ENCODE peak calls at places on chromosomes 1 and 21, in ten cellular contexts. V is choroid plexus epithelial cell, A is AG10803, P is mammary epithelial cell, K is GM06990, Y is BJ, F is HFFc6, T is tibial nerve, Z is astrocyte of the cerebellum, U is neural progenitor cell. G is an unnamed sample.

GRCh38 chr1:119101563-119101962 is 38.9 kb downstream of the WARS2 start:
- DNase-seq in V (peak), A (peak), P (peak), K (no peak), Y (peak), F (peak), T (peak), Z (peak), U (no peak), G (no peak)

GRCh38 chr1:222031286-222031685 is 289.4 kb upstream of the DUSP10 start:
- DNase-seq in V (peak), A (no peak), P (no peak), K (no peak), Y (no peak), F (no peak), T (no peak), Z (no peak), U (no peak), G (no peak)

GRCh38 chr1:45503462-45504360 is 3.6 kb downstream of the MMACHC start:
- DNase-seq in V (no peak), A (no peak), P (no peak), K (no peak), Y (no peak), F (no peak), T (no peak), Z (no peak), U (no peak), G (no peak)

GRCh38 chr21:46028547-46029200 is 47.1 kb downstream of the COL6A1 start:
- DNase-seq in V (peak), A (peak), P (no peak), K (no peak), Y (peak), F (peak), T (no peak), Z (no peak), U (no peak), G (no peak)

GRCh38 chr1:219296430-219296850 is 122.8 kb downstream of the LYPLAL1 start:
- DNase-seq in V (no peak), A (no peak), P (no peak), K (no peak), Y (no peak), F (peak), T (no peak), Z (no peak), U (no peak), G (no peak)

GRCh38 chr1:38105267-38105666 is 58.7 kb upstream of the POU3F1 start:
- DNase-seq in V (no peak), A (no peak), P (no peak), K (no peak), Y (no peak), F (no peak), T (no peak), Z (no peak), U (no peak), G (no peak)

GRCh38 chr1:97680460-97680859 is 240.4 kb downstream of the DPYD start:
- DNase-seq in V (peak), A (no peak), P (no peak), K (no peak), Y (no peak), F (no peak), T (no peak), Z (no peak), U (no peak), G (no peak)

GRCh38 chr1:207626972-207627337 is 18.0 kb upstream of the CR1L start:
- DNase-seq in V (no peak), A (no peak), P (no peak), K (no peak), Y (no peak), F (no peak), T (no peak), Z (no peak), U (no peak), G (no peak)

GRCh38 chr1:93963585-93963984 is 54.4 kb upstream of the GCLM start:
- DNase-seq in V (no peak), A (no peak), P (no peak), K (no peak), Y (no peak), F (no peak), T (no peak), Z (no peak), U (no peak), G (no peak)

GRCh38 chr1:24996456-24996855 is 66.4 kb upstream of the RUNX3 start:
- DNase-seq in V (no peak), A (no peak), P (no peak), K (no peak), Y (no peak), F (no peak), T (no peak), Z (no peak), U (no peak), G (no peak)

GRCh38 chr1:17084787-17085186 is 31.0 kb upstream of the SDHB start:
- DNase-seq in V (no peak), A (no peak), P (no peak), K (no peak), Y (no peak), F (no peak), T (no peak), Z (no peak), U (no peak), G (no peak)

GRCh38 chr1:156497078-156497742 is 3.4 kb downstream of the MEF2D start:
- DNase-seq in V (no peak), A (no peak), P (no peak), K (no peak), Y (no peak), F (peak), T (no peak), Z (no peak), U (no peak), G (no peak)

GRCh38 chr1:22786101-22786500 is 75.5 kb downstream of the EPHB2 start:
- DNase-seq in V (no peak), A (no peak), P (no peak), K (no peak), Y (no peak), F (no peak), T (no peak), Z (no peak), U (no peak), G (no peak)

GRCh38 chr1:155064109-155064812 is 721 bp downstream of the EFNA4 start:
- DNase-seq in V (peak), A (no peak), P (no peak), K (peak), Y (no peak), F (no peak), T (no peak), Z (no peak), U (peak), G (no peak)

GRCh38 chr1:121558514-121558913 is 373.7 kb downstream of the SRGAP2C start:
- DNase-seq in V (peak), A (peak), P (peak), K (no peak), Y (peak), F (peak), T (no peak), Z (peak), U (peak), G (peak)

GRCh38 chr1:38962113-38962512 is 20.5 kb upstream of the RHBDL2 start:
- DNase-seq in V (peak), A (peak), P (peak), K (no peak), Y (no peak), F (peak), T (no peak), Z (no peak), U (no peak), G (no peak)

GRCh38 chr1:247386695-247387094 is 29.3 kb upstream of the NLRP3 start:
- DNase-seq in V (peak), A (peak), P (peak), K (no peak), Y (no peak), F (peak), T (no peak), Z (peak), U (no peak), G (no peak)

GRCh38 chr1:110085666-110086065 is 15.2 kb upstream of the ALX3 start:
- DNase-seq in V (no peak), A (no peak), P (no peak), K (no peak), Y (no peak), F (no peak), T (no peak), Z (no peak), U (peak), G (no peak)

GRCh38 chr21:32452641-32453040 is 40.1 kb downstream of the EVA1C start:
- DNase-seq in V (no peak), A (no peak), P (no peak), K (no peak), Y (no peak), F (no peak), T (no peak), Z (no peak), U (no peak), G (no peak)

GRCh38 chr1:213484758-213485157 is 433.7 kb downstream of the RPS6KC1 start:
- DNase-seq in V (no peak), A (no peak), P (no peak), K (no peak), Y (no peak), F (no peak), T (no peak), Z (no peak), U (no peak), G (no peak)

GRCh38 chr1:56200446-56200845 is 378.9 kb downstream of the PLPP3 start:
- DNase-seq in V (no peak), A (no peak), P (no peak), K (no peak), Y (peak), F (peak), T (no peak), Z (no peak), U (no peak), G (no peak)

GRCh38 chr1:117271959-117272358 is 61.2 kb upstream of the VTCN1 start:
- DNase-seq in V (peak), A (no peak), P (no peak), K (no peak), Y (no peak), F (no peak), T (no peak), Z (no peak), U (no peak), G (no peak)

GRCh38 chr1:12616709-12617373 is 1.2 kb downstream of the DHRS3 start:
- DNase-seq in V (peak), A (no peak), P (peak), K (no peak), Y (no peak), F (no peak), T (no peak), Z (no peak), U (peak), G (no peak)

GRCh38 chr21:41562101-41563000 is 54.4 kb upstream of the TMPRSS2 start:
- DNase-seq in V (no peak), A (peak), P (no peak), K (no peak), Y (no peak), F (no peak), T (no peak), Z (no peak), U (no peak), G (no peak)

GRCh38 chr1:202683029-202683428 is 27.2 kb downstream of the SYT2 start:
- DNase-seq in V (no peak), A (no peak), P (no peak), K (no peak), Y (no peak), F (no peak), T (no peak), Z (no peak), U (no peak), G (no peak)

GRCh38 chr21:17388226-17388625 is 124.6 kb upstream of the CXADR start:
- DNase-seq in V (no peak), A (no peak), P (no peak), K (no peak), Y (no peak), F (no peak), T (no peak), Z (no peak), U (no peak), G (no peak)

GRCh38 chr1:227038401-227038800 is 98.3 kb downstream of the COQ8A start:
- DNase-seq in V (peak), A (peak), P (no peak), K (no peak), Y (no peak), F (no peak), T (no peak), Z (peak), U (no peak), G (no peak)

GRCh38 chr1:209672705-209673630 is 2.2 kb upstream of the G0S2 start:
- DNase-seq in V (peak), A (peak), P (peak), K (peak), Y (no peak), F (no peak), T (no peak), Z (no peak), U (no peak), G (no peak)

GRCh38 chr1:97042551-97042950 is 321.0 kb downstream of the PTBP2 start:
- DNase-seq in V (peak), A (peak), P (no peak), K (no peak), Y (peak), F (peak), T (no peak), Z (peak), U (no peak), G (peak)

GRCh38 chr1:151196292-151196800 is 2.0 kb upstream of the PIP5K1A start:
- DNase-seq in V (peak), A (peak), P (peak), K (peak), Y (peak), F (peak), T (peak), Z (peak), U (peak), G (no peak)

GRCh38 chr1:114436799-114437198 is 74.2 kb downstream of the TRIM33 start:
- DNase-seq in V (no peak), A (no peak), P (no peak), K (no peak), Y (no peak), F (no peak), T (no peak), Z (no peak), U (no peak), G (no peak)

GRCh38 chr1:54125671-54126070 is 27.1 kb downstream of the CDCP2 start:
- DNase-seq in V (peak), A (no peak), P (peak), K (no peak), Y (no peak), F (no peak), T (no peak), Z (no peak), U (peak), G (no peak)

GRCh38 chr1:244957122-244957521 is 92.8 kb upstream of the HNRNPU start:
- DNase-seq in V (no peak), A (no peak), P (no peak), K (no peak), Y (no peak), F (no peak), T (no peak), Z (no peak), U (no peak), G (no peak)

GRCh38 chr1:234531181-234532132 is 52.5 kb upstream of the TARBP1 start:
- DNase-seq in V (peak), A (peak), P (peak), K (no peak), Y (peak), F (peak), T (peak), Z (peak), U (peak), G (no peak)

GRCh38 chr1:105608713-105609112 is 1447.8 kb upstream of the PRMT6 start:
- DNase-seq in V (peak), A (peak), P (no peak), K (no peak), Y (no peak), F (peak), T (no peak), Z (no peak), U (no peak), G (no peak)
- TF ChIP-seq CTCF in V (peak), A (no peak), P (no peak), K (no peak), Y (peak), F (peak), T (no peak), Z (no peak), U (peak), G (peak)

GRCh38 chr21:30256100-30256499 is 26.6 kb downstream of the KRTAP24-1 start:
- DNase-seq in V (no peak), A (no peak), P (peak), K (no peak), Y (no peak), F (no peak), T (no peak), Z (no peak), U (no peak), G (no peak)

GRCh38 chr21:30255679-30256078 is 27.1 kb downstream of the KRTAP24-1 start:
- DNase-seq in V (no peak), A (no peak), P (no peak), K (no peak), Y (no peak), F (no peak), T (no peak), Z (no peak), U (no peak), G (no peak)

GRCh38 chr21:30251781-30252180 is 31.0 kb downstream of the KRTAP24-1 start:
- DNase-seq in V (no peak), A (no peak), P (peak), K (no peak), Y (no peak), F (no peak), T (no peak), Z (no peak), U (no peak), G (no peak)

GRCh38 chr21:30257773-30258172 is 25.0 kb downstream of the KRTAP24-1 start:
- DNase-seq in V (peak), A (peak), P (peak), K (no peak), Y (no peak), F (no peak), T (peak), Z (peak), U (peak), G (no peak)
- TF ChIP-seq CTCF in V (peak), A (peak), P (peak), K (no peak), Y (no peak), F (peak), T (peak), Z (peak), U (peak), G (peak)

DNA sequence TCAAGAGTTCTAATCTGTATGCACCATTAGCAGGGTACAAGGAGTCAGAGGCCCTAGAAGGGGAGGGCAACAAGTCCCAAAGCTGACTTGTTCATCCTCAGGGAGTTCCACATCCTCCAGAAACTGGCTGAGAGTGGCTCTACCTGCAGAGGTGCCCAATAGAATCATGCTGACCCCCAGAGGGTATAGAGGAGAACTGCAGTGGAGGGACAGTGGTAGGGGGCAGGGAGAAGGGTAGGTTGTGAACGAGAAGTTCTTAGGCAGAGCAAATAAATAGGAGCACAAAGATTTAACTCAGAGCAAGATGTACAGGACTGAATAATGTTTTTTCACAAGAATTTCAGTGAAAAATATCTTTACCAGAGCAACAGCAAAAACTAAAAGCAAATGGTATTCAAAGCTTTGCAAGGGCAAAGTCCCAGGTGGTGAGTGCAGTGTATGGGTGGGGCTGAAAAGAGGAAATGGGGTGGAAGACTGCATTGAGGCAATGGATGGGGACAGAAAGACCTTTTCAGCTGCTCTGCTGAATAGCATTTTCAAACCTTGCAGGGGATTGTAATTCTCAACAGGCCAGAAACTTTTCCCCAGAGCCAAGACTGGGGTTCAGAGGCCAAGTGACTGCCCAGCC is 3.1 kb downstream of the FCRL2 start:
- DNase-seq in V (no peak), A (no peak), P (no peak), K (no peak), Y (no peak), F (no peak), T (no peak), Z (no peak), U (peak), G (no peak)
- TF ChIP-seq CTCF in V (no peak), A (no peak), P (peak), K (peak), Y (no peak), F (no peak), T (no peak), Z (no peak), U (peak), G (no peak)

GRCh38 chr1:26820784-26821269 is 5.7 kb upstream of the ZDHHC18 start:
- DNase-seq in V (no peak), A (no peak), P (no peak), K (peak), Y (no peak), F (no peak), T (no peak), Z (no peak), U (no peak), G (no peak)
- TF ChIP-seq CTCF in V (peak), A (no peak), P (no peak), K (peak), Y (peak), F (no peak), T (no peak), Z (no peak), U (no peak), G (peak)

GRCh38 chr1:181504294-181505115 is 21.2 kb downstream of the CACNA1E start:
- DNase-seq in V (peak), A (peak), P (no peak), K (peak), Y (no peak), F (no peak), T (no peak), Z (no peak), U (peak), G (no peak)
- TF ChIP-seq CTCF in V (peak), A (peak), P (peak), K (peak), Y (no peak), F (peak), T (no peak), Z (peak), U (peak), G (peak)

DNA sequence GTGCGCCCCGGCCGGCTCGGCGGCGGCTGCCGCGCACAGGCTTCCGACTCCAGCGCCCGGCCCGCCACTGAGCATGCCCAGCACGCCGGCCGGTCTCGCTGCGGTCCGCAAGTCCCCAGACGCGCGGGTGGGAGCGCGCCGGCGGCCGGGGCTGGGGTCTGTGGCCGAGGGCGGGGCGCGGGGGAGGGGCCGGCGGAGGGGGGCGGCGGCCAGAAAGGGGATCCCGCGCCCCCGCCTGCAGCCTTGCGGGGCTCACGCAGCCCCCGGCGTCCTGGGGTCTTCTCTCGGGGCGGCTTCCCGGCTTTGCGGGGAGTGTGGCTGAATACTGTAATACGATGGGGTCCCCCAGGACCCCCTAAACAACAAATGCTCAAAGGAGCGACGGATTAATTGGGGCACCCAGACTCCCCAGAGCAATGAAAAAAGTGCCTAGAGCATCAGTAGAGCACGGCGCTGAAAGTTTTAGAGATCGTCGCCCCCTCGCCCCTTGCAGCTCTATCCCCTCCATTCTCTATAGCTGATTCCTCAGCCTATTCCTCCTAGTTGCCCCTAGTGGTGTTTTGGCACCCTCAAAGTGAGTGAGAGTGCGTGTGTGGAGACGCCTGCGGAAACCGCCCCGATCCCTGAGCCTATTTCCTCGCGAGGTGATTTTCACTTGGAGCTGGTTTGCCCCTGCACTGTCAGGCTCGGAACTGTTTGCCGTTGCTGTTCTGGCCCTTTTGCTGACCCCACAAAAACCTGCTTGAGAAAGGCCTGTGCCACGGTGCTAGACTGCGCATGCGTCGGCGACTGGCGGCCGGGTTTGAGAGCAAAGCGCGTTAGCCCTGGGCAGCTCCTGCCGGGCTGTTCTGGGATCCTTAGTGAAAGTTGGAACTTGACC is at the start of gene VAV3:
- DNase-seq in V (peak), A (peak), P (peak), K (peak), Y (no peak), F (no peak), T (peak), Z (peak), U (peak), G (peak)
- TF ChIP-seq CTCF in V (peak), A (peak), P (no peak), K (peak), Y (no peak), F (no peak), T (peak), Z (peak), U (peak), G (peak)

GRCh38 chr1:231363624-231364023 is 25.5 kb downstream of the SPRTN start:
- DNase-seq in V (no peak), A (no peak), P (no peak), K (no peak), Y (no peak), F (no peak), T (no peak), Z (no peak), U (no peak), G (no peak)

GRCh38 chr1:231372501-231372900 is 34.4 kb downstream of the SPRTN start:
- DNase-seq in V (peak), A (no peak), P (no peak), K (no peak), Y (no peak), F (no peak), T (no peak), Z (no peak), U (no peak), G (no peak)

GRCh38 chr1:231374394-231374793 is 36.3 kb downstream of the SPRTN start:
- DNase-seq in V (no peak), A (no peak), P (no peak), K (no peak), Y (no peak), F (no peak), T (no peak), Z (no peak), U (no peak), G (no peak)

GRCh38 chr1:231369282-231369681 is 31.2 kb downstream of the SPRTN start:
- DNase-seq in V (no peak), A (no peak), P (no peak), K (no peak), Y (no peak), F (no peak), T (no peak), Z (no peak), U (peak), G (no peak)
- TF ChIP-seq CTCF in V (peak), A (peak), P (no peak), K (no peak), Y (no peak), F (peak), T (no peak), Z (no peak), U (no peak), G (no peak)